ENCODE peak calls at places on chromosomes 2 and 18, in six cellular contexts. J is neural progenitor cell, D is testis, Q is tibial nerve, O is ovary, E is GM23338. H is an unnamed sample.

GRCh38 chr2:6524678-6525367 is 340.9 kb downstream of the CMPK2 start:
- DNase-seq in J (no peak), D (no peak), Q (no peak), O (no peak), E (no peak), H (no peak)

GRCh38 chr2:48107326-48107925 is 201.1 kb upstream of the FBXO11 start:
- DNase-seq in J (no peak), D (no peak), Q (no peak), O (no peak), E (peak; percentile 47), H (no peak)

GRCh38 chr2:233236820-233237589 is 14.5 kb upstream of the ATG16L1 start:
- DNase-seq in J (no peak), D (no peak), Q (no peak), O (no peak), E (no peak), H (no peak)

GRCh38 chr2:181063696-181064095 is 83.3 kb downstream of the UBE2E3 start:
- DNase-seq in J (no peak), D (no peak), Q (no peak), O (no peak), E (no peak), H (no peak)

GRCh38 chr2:5915926-5916325 is 223.7 kb downstream of the SOX11 start:
- DNase-seq in J (peak; percentile 48), D (peak; percentile 56), Q (no peak), O (no peak), E (peak; percentile 75), H (no peak)

GRCh38 chr2:170715062-170715931 is at the start of gene SP5:
- DNase-seq in J (peak; percentile 94), D (peak; percentile 63), Q (peak; percentile 35), O (peak; percentile 61), E (peak; percentile 92), H (peak; percentile 31)

GRCh38 chr18:40810371-40810770 is 1144.7 kb upstream of the PIK3C3 start:
- DNase-seq in J (no peak), D (no peak), Q (no peak), O (no peak), E (no peak), H (no peak)

GRCh38 chr2:68835636-68836035 is 35.6 kb downstream of the BMP10 start:
- DNase-seq in J (no peak), D (no peak), Q (no peak), O (no peak), E (no peak), H (no peak)

GRCh38 chr18:56532176-56532840 is 106.1 kb downstream of the TXNL1 start:
- DNase-seq in J (no peak), D (no peak), Q (no peak), O (no peak), E (no peak), H (no peak)

GRCh38 chr2:100817388-100817985 is 2.5 kb upstream of the NPAS2 start:
- DNase-seq in J (no peak), D (no peak), Q (no peak), O (no peak), E (no peak), H (no peak)

GRCh38 chr2:67453365-67453764 is 56.2 kb downstream of the ETAA1 start:
- DNase-seq in J (no peak), D (no peak), Q (no peak), O (no peak), E (no peak), H (no peak)

GRCh38 chr2:44061469-44061868 is 65.7 kb upstream of the LRPPRC start:
- DNase-seq in J (no peak), D (no peak), Q (no peak), O (no peak), E (no peak), H (no peak)

GRCh38 chr2:70566906-70567305 is 13.3 kb upstream of the TGFA start:
- DNase-seq in J (no peak), D (no peak), Q (no peak), O (no peak), E (peak; percentile 36), H (no peak)

GRCh38 chr18:78721281-78721949 is 258.2 kb upstream of the SALL3 start:
- DNase-seq in J (peak; percentile 19), D (no peak), Q (no peak), O (no peak), E (peak; percentile 21), H (no peak)

GRCh38 chr18:22778996-22779395 is 154.1 kb upstream of the RBBP8 start:
- DNase-seq in J (no peak), D (peak; percentile 20), Q (no peak), O (no peak), E (no peak), H (peak; percentile 61)

GRCh38 chr2:130846233-130846632 is 9.5 kb downstream of the ARHGEF4 start:
- DNase-seq in J (no peak), D (no peak), Q (no peak), O (no peak), E (no peak), H (no peak)

GRCh38 chr2:174772492-174772801 is 8.2 kb upstream of the CHRNA1 start:
- DNase-seq in J (no peak), D (no peak), Q (no peak), O (no peak), E (no peak), H (no peak)

GRCh38 chr2:174765576-174765975 is 1.3 kb upstream of the CHRNA1 start:
- DNase-seq in J (no peak), D (no peak), Q (no peak), O (no peak), E (no peak), H (no peak)

GRCh38 chr2:174771631-174772491 is 7.6 kb upstream of the CHRNA1 start:
- DNase-seq in J (peak; percentile 93), D (peak; percentile 86), Q (peak; percentile 78), O (peak; percentile 71), E (peak; percentile 95), H (peak; percentile 71)

GRCh38 chr2:174771136-174771535 is 6.9 kb upstream of the CHRNA1 start:
- DNase-seq in J (no peak), D (no peak), Q (no peak), O (no peak), E (no peak), H (no peak)

DNA sequence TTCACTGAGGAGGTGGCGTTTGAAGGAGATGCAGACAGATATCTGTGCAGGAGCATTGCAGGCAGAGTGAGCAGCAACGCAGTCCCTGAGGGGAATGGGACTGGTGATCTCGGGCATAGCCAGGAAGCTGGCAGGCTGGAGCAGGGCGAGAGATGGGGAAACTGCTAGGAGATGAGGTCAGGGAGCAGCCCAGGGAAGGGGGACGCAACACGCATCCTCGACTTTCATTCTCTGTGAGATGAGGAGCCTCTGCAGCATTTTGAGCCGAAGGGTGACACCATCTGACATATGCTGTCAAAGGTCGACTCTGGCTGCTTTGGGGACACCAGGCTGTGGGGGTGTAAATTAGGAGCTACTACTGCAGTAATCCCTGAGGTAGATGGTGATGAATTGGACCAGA is 4.3 kb upstream of the CHRNA1 start:
- DNase-seq in J (peak; percentile 21), D (no peak), Q (no peak), O (no peak), E (peak; percentile 22), H (no peak)
- TF ChIP-seq CTCF in J (no peak), D (no peak), Q (no peak), O (no peak), E (peak; percentile 6), H (no peak)

GRCh38 chr2:128903637-128904036 is 585.0 kb upstream of the HS6ST1 start:
- DNase-seq in J (no peak), D (no peak), Q (no peak), O (no peak), E (no peak), H (no peak)

DNA sequence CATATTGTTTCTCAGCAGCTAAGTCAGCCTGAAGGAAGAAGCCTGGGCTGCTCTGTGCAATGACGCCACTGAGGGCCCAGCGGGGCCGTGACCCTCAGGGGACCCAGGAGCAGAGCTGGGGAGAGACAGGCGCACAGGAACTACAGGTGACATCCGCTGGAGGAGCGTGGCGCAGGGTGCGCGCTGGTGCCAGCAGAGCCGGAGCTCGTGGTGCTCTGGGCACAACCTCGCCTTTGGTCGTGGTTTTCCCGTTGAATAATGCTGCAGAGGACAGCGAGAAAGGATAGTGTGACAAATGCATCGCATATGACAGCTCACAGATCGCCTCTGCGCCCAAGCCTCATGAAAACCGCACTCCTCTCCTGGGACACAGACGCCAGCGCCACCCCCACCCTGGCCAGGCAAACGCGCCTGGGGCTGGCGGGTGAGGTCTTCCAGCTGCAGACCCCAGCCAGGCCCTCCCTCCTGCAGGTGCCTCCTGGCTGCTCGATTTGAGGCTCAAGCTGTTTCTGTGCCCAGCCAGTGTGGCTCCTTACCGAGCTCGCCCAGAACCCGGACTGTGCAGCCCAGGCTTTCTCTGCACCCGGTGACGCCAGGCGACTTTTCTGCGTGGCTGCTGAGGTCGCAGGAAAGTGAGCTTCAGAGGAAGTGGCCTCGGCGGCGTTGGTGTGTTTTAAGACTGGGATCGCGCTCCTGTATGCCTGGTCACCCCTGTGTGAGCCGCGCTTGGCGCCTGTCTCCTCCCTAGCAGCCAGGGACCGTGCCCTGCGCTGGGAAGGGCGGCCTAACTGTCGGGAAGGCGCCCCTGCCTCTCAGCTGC is 583.1 kb upstream of the HS6ST1 start:
- DNase-seq in J (no peak), D (no peak), Q (no peak), O (no peak), E (peak; percentile 17), H (no peak)
- H3K4me3 ChIP-seq in J (no peak overlapping the region), D (no peak overlapping the region), Q (no peak overlapping the region), O (no peak overlapping the region), E (no peak overlapping the region), H (no peak overlapping the region)

DNA sequence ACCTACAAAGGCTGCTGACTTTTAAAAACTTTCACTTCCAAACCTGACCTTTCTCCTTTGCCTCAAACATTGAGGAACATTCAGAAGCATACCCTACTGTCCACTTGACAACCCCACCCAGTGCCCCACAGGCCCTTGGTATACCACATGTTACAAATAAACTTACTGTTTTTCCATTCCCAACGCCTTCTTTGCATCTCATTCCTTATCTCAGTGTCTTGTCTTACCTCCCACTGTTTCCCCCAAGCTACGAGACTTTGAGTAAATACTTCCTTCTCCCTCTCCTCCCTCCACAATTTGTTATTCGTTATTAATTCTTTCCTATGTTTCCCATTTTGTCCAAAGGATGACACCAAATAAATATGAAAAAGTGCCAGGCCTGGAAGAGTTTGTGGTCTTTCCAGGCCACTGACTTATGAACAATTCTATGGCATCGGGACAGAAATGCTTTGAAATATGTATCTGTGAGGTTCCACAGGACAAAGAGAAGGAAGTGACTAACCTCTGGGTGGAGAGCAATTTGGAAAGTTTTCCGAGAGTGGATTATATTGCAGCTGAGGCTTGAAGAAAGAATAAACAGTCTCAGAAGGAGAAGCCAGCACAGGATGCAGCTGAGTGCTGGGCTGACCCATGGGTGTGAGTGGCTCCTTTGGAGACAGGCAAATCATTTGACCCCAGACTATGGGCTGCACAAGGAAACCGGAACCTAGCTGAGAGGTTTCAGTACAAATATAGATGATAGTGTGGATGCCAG is 409.1 kb downstream of the LPIN1 start:
- DNase-seq in J (no peak), D (no peak), Q (no peak), O (no peak), E (no peak), H (no peak)
- H3K27ac ChIP-seq in J (no peak overlapping the region), D (no peak overlapping the region), Q (no peak overlapping the region), O (no peak overlapping the region), E (no peak overlapping the region), H (peak overlapping the region; percentile 52)

GRCh38 chr18:34591920-34592444 is 118.1 kb upstream of the DTNA start:
- DNase-seq in J (no peak), D (no peak), Q (no peak), O (no peak), E (no peak), H (no peak)
- TF ChIP-seq CTCF in J (no peak), D (no peak), Q (no peak), O (no peak), E (no peak), H (no peak)

GRCh38 chr2:122423934-122424333 is 668.5 kb downstream of the TSN start:
- DNase-seq in J (no peak), D (no peak), Q (no peak), O (no peak), E (peak; percentile 24), H (no peak)
- H3K4me3 ChIP-seq in J (no peak overlapping the region), D (no peak overlapping the region), Q (no peak overlapping the region), O (no peak overlapping the region), E (no peak overlapping the region), H (no peak overlapping the region)

H was measured in heart right ventricle.